ENCODE peak calls at places on chromosomes 1 and 21, in ten cellular contexts. J is sigmoid colon; D is NCI-H69; I is progenitor cell of endocrine pancreas; Y is AG20443; Q is NCI-H1436; K is ACHN; R is neural progenitor cell; P is hippocampal formation; E is activated CD4-positive, alpha-beta T cell treated with anti-CD3 and anti-CD28 coated beads for 1 hour. F is an unnamed sample.

GRCh38 chr21:30733026-30733425 is 14.0 kb downstream of the KRTAP21-2 start:
- DNase-seq in E (no peak), J (no peak), Y (no peak), R (no peak), I (no peak), P (no peak), Q (no peak), K (no peak), D (peak; percentile 12), F (no peak)

GRCh38 chr1:83796409-83796808 is 202.5 kb downstream of the TTLL7 start:
- DNase-seq in Q (no peak), K (no peak), E (no peak), D (no peak), P (no peak), R (no peak), I (no peak), J (no peak), Y (peak; percentile 42), F (no peak)

GRCh38 chr1:8870605-8871538 is 7.6 kb downstream of the ENO1 start:
- DNase-seq in R (no peak), P (no peak), Q (no peak), Y (no peak), K (no peak), J (no peak), I (no peak), D (no peak), E (no peak), F (no peak)

GRCh38 chr1:8364528-8365442 is 46.9 kb downstream of the SLC45A1 start:
- DNase-seq in E (no peak), Y (no peak), I (no peak), K (no peak), R (no peak), P (no peak), Q (no peak), D (no peak), J (peak; percentile 94), F (no peak)

GRCh38 chr1:194076646-194077045 is 890.2 kb upstream of the B3GALT2 start:
- DNase-seq in D (peak; percentile 45), R (no peak), E (no peak), P (no peak), Y (no peak), I (no peak), K (no peak), Q (no peak), J (no peak), F (no peak)

GRCh38 chr1:45266151-45266801 is 59.9 kb upstream of the ZSWIM5 start:
- DNase-seq in E (no peak), I (no peak), R (no peak), Y (peak; percentile 18), P (no peak), J (peak; percentile 68), K (no peak), Q (no peak), D (no peak), F (no peak)

GRCh38 chr1:190353538-190354101 is 124.0 kb downstream of the BRINP3 start:
- DNase-seq in I (no peak), Q (no peak), R (no peak), K (no peak), D (no peak), Y (no peak), P (no peak), E (no peak), J (no peak), F (no peak)

GRCh38 chr1:29644812-29645211 is 408.5 kb downstream of the PTPRU start:
- DNase-seq in I (no peak), J (no peak), E (no peak), P (no peak), D (no peak), Y (no peak), R (no peak), K (no peak), Q (no peak), F (no peak)

GRCh38 chr1:18722270-18722669 is 91.6 kb downstream of the PAX7 start:
- DNase-seq in D (no peak), P (no peak), R (peak; percentile 59), I (no peak), Q (no peak), Y (no peak), E (no peak), J (no peak), K (no peak), F (no peak)

GRCh38 chr21:27422435-27422834 is 455.5 kb upstream of the ADAMTS5 start:
- DNase-seq in J (no peak), Q (no peak), R (no peak), P (no peak), I (no peak), D (no peak), Y (no peak), E (no peak), K (no peak), F (no peak)

GRCh38 chr1:46278807-46279206 is 24.6 kb downstream of the LRRC41 start:
- DNase-seq in P (no peak), Y (no peak), D (no peak), J (no peak), K (no peak), I (no peak), Q (no peak), R (no peak), E (no peak), F (no peak)

GRCh38 chr1:156801409-156802121 is 15.1 kb downstream of the SH2D2A start:
- DNase-seq in Q (no peak), I (no peak), K (no peak), J (no peak), P (no peak), E (no peak), Y (peak; percentile 78), D (peak; percentile 33), R (no peak), F (no peak)

GRCh38 chr21:37153193-37153934 is 80.3 kb downstream of the TTC3 start:
- DNase-seq in E (no peak), R (no peak), J (no peak), Y (peak; percentile 21), D (no peak), Q (no peak), K (no peak), I (no peak), P (no peak), F (no peak)

GRCh38 chr1:214187152-214187900 is 93.6 kb upstream of the SMYD2 start:
- DNase-seq in R (peak; percentile 62), E (no peak), Q (no peak), P (peak; percentile 36), J (no peak), Y (peak; percentile 33), K (no peak), D (peak; percentile 80), I (peak; percentile 19), F (no peak)

GRCh38 chr1:54356680-54357147 is 49.5 kb downstream of the SSBP3 start:
- DNase-seq in K (no peak), Q (no peak), R (no peak), Y (no peak), J (no peak), I (no peak), D (no peak), P (no peak), E (peak; percentile 26), F (no peak)

GRCh38 chr1:248585266-248585665 is 10.7 kb upstream of the OR2T34 start:
- DNase-seq in E (no peak), I (no peak), R (no peak), D (no peak), J (no peak), Y (no peak), P (no peak), Q (no peak), K (no peak), F (no peak)

GRCh38 chr1:177620636-177621190 is 349.1 kb downstream of the SEC16B start:
- DNase-seq in Y (peak; percentile 15), R (no peak), Q (no peak), J (no peak), P (no peak), E (no peak), K (no peak), I (no peak), D (no peak), F (no peak)

GRCh38 chr1:161439280-161440232 is 65.7 kb upstream of the FCGR2A start:
- DNase-seq in P (no peak), D (no peak), I (no peak), Y (no peak), R (no peak), E (no peak), Q (no peak), K (no peak), J (peak; percentile 62), F (peak; percentile 67)

GRCh38 chr1:32695098-32695904 is 7.3 kb downstream of the SYNC start:
- DNase-seq in Q (no peak), P (peak; percentile 24), D (no peak), I (no peak), K (no peak), Y (peak; percentile 77), E (no peak), J (peak; percentile 85), R (no peak), F (no peak)

GRCh38 chr1:226100436-226101347 is 38.2 kb downstream of the H3-3A start:
- DNase-seq in R (peak; percentile 70), P (no peak), E (no peak), Y (peak; percentile 77), K (peak; percentile 37), Q (no peak), D (peak; percentile 58), J (no peak), I (no peak), F (no peak)

GRCh38 chr1:151945725-151946365 is 36.5 kb upstream of the THEM4 start:
- DNase-seq in K (peak; percentile 92), Q (peak; percentile 78), D (peak; percentile 98), P (no peak), I (no peak), E (peak; percentile 69), R (peak; percentile 16), Y (peak; percentile 94), J (peak; percentile 95), F (peak; percentile 82)